ENCODE peak calls at places on chromosome 1, in four cellular contexts. O, V, D and U are unnamed samples.

GRCh38 chr1:110645962-110646735 is 28.6 kb downstream of the KCNA3 start:
- DNase-seq in O (no peak), V (peak), D (no peak), U (no peak)

GRCh38 chr1:187408217-187409004 is 579.7 kb downstream of the PLA2G4A start:
- DNase-seq in D (no peak), O (no peak), V (no peak), U (no peak)

GRCh38 chr1:95006681-95007080 is 66.1 kb downstream of the ALG14 start:
- DNase-seq in V (peak), O (no peak), D (no peak), U (no peak)

GRCh38 chr1:197776348-197777082 is 1.2 kb upstream of the DENND1B start:
- DNase-seq in O (peak), D (peak), V (peak), U (no peak)

GRCh38 chr1:29327223-29327935 is 91.1 kb downstream of the PTPRU start:
- DNase-seq in V (no peak), O (no peak), D (no peak), U (no peak)

GRCh38 chr1:42305639-42306038 is 29.4 kb downstream of the FOXJ3 start:
- DNase-seq in V (peak), D (no peak), O (no peak), U (no peak)

GRCh38 chr1:46692806-46693770 is 21.4 kb downstream of the TEX38 start:
- DNase-seq in D (no peak), O (no peak), V (no peak), U (no peak)

GRCh38 chr1:191624044-191624443 is 534.2 kb upstream of the RGS18 start:
- DNase-seq in O (no peak), D (no peak), V (no peak), U (no peak)

GRCh38 chr1:228838717-228839500 is 103.6 kb downstream of the RHOU start:
- DNase-seq in V (peak), O (no peak), D (no peak), U (no peak)

GRCh38 chr1:78096976-78097375 is 51.2 kb downstream of the GIPC2 start:
- DNase-seq in O (no peak), V (no peak), D (no peak), U (no peak)

GRCh38 chr1:44543816-44544185 is 130.5 kb downstream of the TMEM53 start:
- DNase-seq in O (no peak), D (no peak), V (no peak), U (no peak)

GRCh38 chr1:19866758-19867157 is 15.4 kb upstream of the OTUD3 start:
- DNase-seq in D (no peak), V (no peak), O (no peak), U (no peak)

GRCh38 chr1:165254376-165254775 is 102.1 kb downstream of the LMX1A start:
- DNase-seq in O (no peak), D (no peak), V (no peak), U (no peak)

GRCh38 chr1:30965914-30966313 is 57.4 kb upstream of the SDC3 start:
- DNase-seq in O (no peak), V (no peak), D (no peak), U (no peak)